ENCODE peak calls at places on chromosomes 7 and 10, in seven cellular contexts. L is SK-N-SH, F is OCI-LY7, X is neural progenitor cell, D is HCT116, B is hepatocyte, T is PC-3. O is an unnamed sample.

GRCh38 chr10:113585949-113586348 is 33.1 kb downstream of the HABP2 start:
- DNase-seq in L (no peak), F (peak; percentile 1), X (no peak), D (no peak), B (no peak), T (peak; percentile 7), O (no peak)

GRCh38 chr7:50733552-50733951 is 49.1 kb downstream of the GRB10 start:
- DNase-seq in L (no peak), F (no peak), X (no peak), D (no peak), B (peak; percentile 72), T (peak; percentile 90), O (no peak)

GRCh38 chr10:80502621-80503583 is 34.8 kb upstream of the SH2D4B start:
- DNase-seq in L (no peak), F (no peak), X (no peak), D (no peak), B (no peak), T (no peak), O (no peak)

GRCh38 chr10:88557659-88558058 is 25.5 kb downstream of the RNLS start:
- DNase-seq in L (no peak), F (no peak), X (no peak), D (no peak), B (no peak), T (no peak), O (no peak)

GRCh38 chr10:24821986-24822385 is 98.3 kb upstream of the ARHGAP21 start:
- DNase-seq in L (no peak), F (no peak), X (no peak), D (peak; percentile 21), B (peak; percentile 56), T (peak; percentile 66), O (no peak)

GRCh38 chr10:75492151-75492550 is 60.7 kb downstream of the LRMDA start:
- DNase-seq in L (no peak), F (no peak), X (no peak), D (no peak), B (no peak), T (no peak), O (peak; percentile 43)

GRCh38 chr7:95927781-95928180 is 155.4 kb downstream of the DYNC1I1 start:
- DNase-seq in L (peak; percentile 36), F (no peak), X (no peak), D (no peak), B (no peak), T (no peak), O (no peak)

GRCh38 chr10:14254368-14254767 is 76.4 kb downstream of the FRMD4A start:
- DNase-seq in L (no peak), F (no peak), X (no peak), D (no peak), B (no peak), T (peak; percentile 71), O (no peak)

GRCh38 chr10:119768455-119769094 is 42.7 kb downstream of the INPP5F start:
- DNase-seq in L (no peak), F (no peak), X (no peak), D (no peak), B (no peak), T (no peak), O (no peak)

GRCh38 chr10:91756286-91756685 is 41.9 kb upstream of the TNKS2 start:
- DNase-seq in L (no peak), F (no peak), X (no peak), D (no peak), B (no peak), T (no peak), O (no peak)

GRCh38 chr7:95608344-95609173 is 12.2 kb upstream of the PDK4 start:
- DNase-seq in L (peak; percentile 28), F (peak; percentile 50), X (peak; percentile 3), D (peak; percentile 60), B (peak; percentile 95), T (peak; percentile 94), O (peak; percentile 74)

GRCh38 chr7:153389261-153389660 is 629.7 kb downstream of the ACTR3B start:
- DNase-seq in L (no peak), F (no peak), X (no peak), D (no peak), B (no peak), T (no peak), O (no peak)
- TF ChIP-seq EZH2phosphoT487 in L (no peak), F (no peak), X (no peak), D (no peak), B (no peak), T (no peak), O (no peak)

GRCh38 chr10:123583639-123584418 is 82.3 kb upstream of the GPR26 start:
- DNase-seq in L (peak; percentile 79), F (no peak), X (peak; percentile 92), D (peak; percentile 63), B (peak; percentile 96), T (peak; percentile 70), O (peak; percentile 97)

GRCh38 chr10:123585477-123586445 is 80.4 kb upstream of the GPR26 start:
- DNase-seq in L (no peak), F (no peak), X (no peak), D (no peak), B (no peak), T (no peak), O (peak; percentile 39)

GRCh38 chr10:123587110-123587509 is 79.0 kb upstream of the GPR26 start:
- DNase-seq in L (no peak), F (no peak), X (no peak), D (no peak), B (no peak), T (no peak), O (no peak)

GRCh38 chr10:123582084-123582989 is 83.8 kb upstream of the GPR26 start:
- DNase-seq in L (peak; percentile 77), F (peak; percentile 66), X (peak; percentile 89), D (peak; percentile 68), B (peak; percentile 88), T (peak; percentile 72), O (peak; percentile 90)

GRCh38 chr10:123584419-123584775 is 81.8 kb upstream of the GPR26 start:
- DNase-seq in L (no peak), F (no peak), X (no peak), D (no peak), B (no peak), T (no peak), O (no peak)
- TF ChIP-seq CTCF in L (no peak), F (no peak), X (no peak), D (no peak), B (no peak), T (no peak), O (peak; percentile 68)

GRCh38 chr7:102119213-102119651 is 167.4 kb upstream of the SH2B2 start:
- DNase-seq in L (no peak), F (no peak), X (no peak), D (no peak), B (no peak), T (no peak), O (no peak)

GRCh38 chr7:102122026-102122425 is 164.6 kb upstream of the SH2B2 start:
- DNase-seq in L (no peak), F (peak; percentile 50), X (no peak), D (no peak), B (peak; percentile 45), T (peak; percentile 46), O (no peak)

GRCh38 chr7:102120666-102121065 is 166.0 kb upstream of the SH2B2 start:
- DNase-seq in L (no peak), F (no peak), X (no peak), D (no peak), B (no peak), T (no peak), O (no peak)

GRCh38 chr7:102117743-102118142 is 168.9 kb upstream of the SH2B2 start:
- DNase-seq in L (peak; percentile 45), F (no peak), X (no peak), D (no peak), B (no peak), T (no peak), O (no peak)

GRCh38 chr7:102119925-102120324 is 166.7 kb upstream of the SH2B2 start:
- DNase-seq in L (no peak), F (no peak), X (no peak), D (no peak), B (no peak), T (no peak), O (no peak)
- H3K27ac ChIP-seq in L (no peak overlapping the region), F (no peak overlapping the region), X (no peak overlapping the region), D (no peak overlapping the region), B (peak overlapping the region; percentile 43), T (no peak overlapping the region), O (peak overlapping the region; percentile 45)

DNA sequence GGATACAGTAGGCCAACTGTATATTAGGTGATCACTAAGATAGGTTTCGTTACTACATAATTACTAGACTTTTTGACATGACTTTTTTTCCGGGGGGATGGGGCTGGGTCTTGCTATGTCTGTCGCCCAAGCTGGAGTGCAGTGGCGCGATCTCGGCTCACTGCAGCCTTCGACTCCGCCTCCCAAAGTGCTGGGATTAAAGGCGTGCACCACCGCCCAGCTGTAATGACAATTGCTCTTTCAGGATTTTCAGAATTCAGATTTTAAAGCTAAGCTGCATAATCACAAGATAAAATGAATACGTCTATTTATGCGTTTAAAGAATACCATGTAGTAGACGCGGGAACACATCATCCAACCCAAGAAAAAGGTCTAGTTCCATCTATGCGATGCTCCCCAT is 982 bp downstream of the IDI1 start:
- DNase-seq in L (no peak), F (peak; percentile 40), X (peak; percentile 62), D (no peak), B (no peak), T (no peak), O (peak; percentile 39)
- TF ChIP-seq EZH2phosphoT487 in L (no peak), F (no peak), X (no peak), D (no peak), B (no peak), T (no peak), O (no peak)

DNA sequence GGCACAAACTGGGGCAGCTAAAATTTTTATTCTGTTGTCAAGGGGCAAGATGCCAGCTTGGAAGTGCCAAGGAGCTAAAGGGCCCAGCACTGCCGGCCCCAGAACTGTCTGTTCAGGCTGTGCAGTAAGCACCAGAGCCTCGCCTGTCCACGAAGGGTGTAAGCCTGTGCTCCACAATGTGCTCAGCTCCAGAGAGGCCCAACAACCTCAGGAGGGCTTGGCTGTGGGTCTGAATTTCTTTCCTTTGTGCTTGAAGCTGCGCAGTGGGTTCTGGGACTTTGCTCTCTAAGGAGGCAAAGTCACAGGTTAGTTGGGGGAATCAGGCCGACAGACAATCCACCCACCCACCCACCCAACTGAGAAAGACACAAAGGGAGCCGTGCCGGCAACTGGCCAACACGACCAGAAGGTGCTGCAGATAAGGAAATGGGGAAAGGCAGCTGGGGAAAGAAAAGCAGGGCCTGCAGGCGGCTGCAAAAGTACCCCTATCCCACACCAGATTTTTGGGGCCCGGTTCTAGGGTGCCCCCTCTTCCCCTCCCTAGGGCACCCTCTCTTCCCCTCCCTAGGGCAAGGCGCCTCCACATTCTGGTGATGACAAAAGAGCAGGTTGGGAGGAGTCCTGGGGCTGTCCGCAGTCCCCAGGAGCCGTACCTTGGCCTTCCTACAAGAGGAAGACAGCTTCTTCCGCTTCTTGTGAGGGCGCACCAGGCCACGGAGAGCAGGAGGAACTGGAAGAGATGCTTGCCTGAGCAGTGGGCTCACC is 7.7 kb downstream of the DDX56 start:
- DNase-seq in L (no peak), F (no peak), X (no peak), D (no peak), B (no peak), T (no peak), O (no peak)
- TF ChIP-seq CTCF in L (no peak), F (peak; percentile 41), X (no peak), D (no peak), B (no peak), T (peak; percentile 9), O (no peak)